ENCODE peak calls at places on chromosomes 6 and 20, in eight cellular contexts. A is astrocyte, R is fibroblast of lung, Y is mammary epithelial cell, B is PC-3, T is HCT116, K is GM23248, J is PC-9. O is an unnamed sample.

GRCh38 chr20:20603339-20603990 is 109.0 kb downstream of the RALGAPA2 start:
- DNase-seq in A (no peak), R (no peak), Y (peak; percentile 97), B (no peak), T (no peak), K (no peak), J (no peak), O (no peak)

GRCh38 chr20:21189761-21190523 is 64.1 kb downstream of the KIZ start:
- DNase-seq in A (no peak), R (no peak), Y (no peak), B (no peak), T (no peak), K (no peak), J (no peak), O (no peak)

GRCh38 chr6:136669299-136669699 is 119.1 kb upstream of the MAP7 start:
- DNase-seq in A (peak; percentile 94), R (peak; percentile 95), Y (peak; percentile 89), B (peak; percentile 85), T (no peak), K (peak; percentile 83), J (no peak), O (peak; percentile 22)

GRCh38 chr6:111730835-111731234 is 125.2 kb upstream of the TRAF3IP2 start:
- DNase-seq in A (no peak), R (peak; percentile 18), Y (no peak), B (no peak), T (no peak), K (no peak), J (no peak), O (no peak)

GRCh38 chr6:53723331-53723730 is 57.8 kb upstream of the KLHL31 start:
- DNase-seq in A (no peak), R (no peak), Y (no peak), B (peak; percentile 52), T (no peak), K (no peak), J (peak; percentile 17), O (no peak)

GRCh38 chr6:710601-711571 is 17.9 kb upstream of the EXOC2 start:
- DNase-seq in A (peak; percentile 57), R (peak; percentile 64), Y (peak; percentile 21), B (peak; percentile 54), T (no peak), K (peak; percentile 82), J (peak; percentile 46), O (no peak)

GRCh38 chr6:50655848-50656453 is 57.4 kb upstream of the TFAP2D start:
- DNase-seq in A (no peak), R (no peak), Y (no peak), B (peak; percentile 39), T (no peak), K (peak; percentile 50), J (no peak), O (peak; percentile 12)

GRCh38 chr6:75368151-75368779 is 83.7 kb upstream of the TMEM30A start:
- DNase-seq in A (no peak), R (peak; percentile 25), Y (peak; percentile 46), B (peak; percentile 77), T (peak; percentile 42), K (no peak), J (peak; percentile 24), O (no peak)

GRCh38 chr20:17609978-17610377 is 40.1 kb downstream of the DSTN start:
- DNase-seq in A (no peak), R (no peak), Y (no peak), B (no peak), T (no peak), K (no peak), J (no peak), O (no peak)

GRCh38 chr20:43190332-43190953 is 737 bp upstream of the PTPRT start:
- DNase-seq in A (no peak), R (no peak), Y (no peak), B (no peak), T (no peak), K (no peak), J (no peak), O (no peak)

GRCh38 chr6:49647470-49647869 is 10.8 kb upstream of the RHAG start:
- DNase-seq in A (no peak), R (no peak), Y (no peak), B (no peak), T (no peak), K (no peak), J (no peak), O (no peak)

GRCh38 chr6:18585032-18585573 is 198.0 kb downstream of the RNF144B start:
- DNase-seq in A (peak; percentile 87), R (peak; percentile 90), Y (peak; percentile 48), B (peak; percentile 80), T (peak; percentile 75), K (peak; percentile 90), J (peak; percentile 19), O (no peak)

GRCh38 chr6:151577257-151577656 is 83.4 kb downstream of the CCDC170 start:
- DNase-seq in A (no peak), R (no peak), Y (no peak), B (no peak), T (no peak), K (no peak), J (no peak), O (no peak)

GRCh38 chr20:34988176-34988540 is 32.5 kb downstream of the MYH7B start:
- DNase-seq in A (peak; percentile 6), R (no peak), Y (no peak), B (no peak), T (no peak), K (no peak), J (no peak), O (no peak)

GRCh38 chr20:63596423-63596822 is 22.4 kb upstream of the HELZ2 start:
- DNase-seq in A (no peak), R (no peak), Y (no peak), B (no peak), T (no peak), K (no peak), J (no peak), O (no peak)

GRCh38 chr6:34272022-34272926 is 23.5 kb upstream of the SMIM29 start:
- DNase-seq in A (no peak), R (no peak), Y (no peak), B (no peak), T (no peak), K (no peak), J (no peak), O (no peak)

GRCh38 chr20:16462711-16463110 is 110.5 kb downstream of the KIF16B start:
- DNase-seq in A (no peak), R (no peak), Y (no peak), B (no peak), T (no peak), K (no peak), J (no peak), O (no peak)

GRCh38 chr6:107308676-107309075 is 150.7 kb downstream of the PDSS2 start:
- DNase-seq in A (no peak), R (no peak), Y (no peak), B (no peak), T (no peak), K (no peak), J (no peak), O (no peak)

GRCh38 chr6:151279891-151280290 is 40.1 kb downstream of the AKAP12 start:
- DNase-seq in A (no peak), R (no peak), Y (no peak), B (no peak), T (no peak), K (no peak), J (no peak), O (no peak)

GRCh38 chr6:52416629-52417151 is 3.5 kb upstream of the EFHC1 start:
- DNase-seq in A (peak; percentile 61), R (peak; percentile 66), Y (peak; percentile 63), B (peak; percentile 90), T (peak; percentile 77), K (peak; percentile 80), J (peak; percentile 52), O (peak; percentile 30)

GRCh38 chr6:121413831-121414368 is 21.5 kb upstream of the GJA1 start:
- DNase-seq in A (peak; percentile 42), R (peak; percentile 57), Y (no peak), B (no peak), T (no peak), K (no peak), J (no peak), O (no peak)

GRCh38 chr6:159691133-159691962 is 1.7 kb downstream of the SOD2 start:
- DNase-seq in A (peak; percentile 68), R (peak; percentile 75), Y (peak; percentile 87), B (peak; percentile 78), T (peak; percentile 55), K (peak; percentile 86), J (no peak), O (peak; percentile 75)

GRCh38 chr20:47263502-47264084 is 92.9 kb downstream of the ZMYND8 start:
- DNase-seq in A (peak; percentile 10), R (peak; percentile 27), Y (no peak), B (no peak), T (no peak), K (peak; percentile 47), J (no peak), O (no peak)

GRCh38 chr6:143501851-143502250 is 9.7 kb downstream of the FUCA2 start:
- DNase-seq in A (no peak), R (no peak), Y (no peak), B (no peak), T (no peak), K (peak; percentile 11), J (no peak), O (no peak)

GRCh38 chr20:36465109-36466080 is 75.9 kb upstream of the MYL9 start:
- DNase-seq in A (peak; percentile 83), R (peak; percentile 89), Y (peak; percentile 82), B (peak; percentile 91), T (peak; percentile 79), K (peak; percentile 97), J (peak; percentile 64), O (peak; percentile 35)

GRCh38 chr20:56630506-56631317 is 1.6 kb downstream of the TFAP2C start:
- DNase-seq in A (peak; percentile 25), R (peak; percentile 48), Y (peak; percentile 71), B (peak; percentile 78), T (no peak), K (peak; percentile 78), J (no peak), O (no peak)
- TF ChIP-seq EZH2 in A (no peak), R (peak; percentile 12), Y (no peak), B (no peak), T (no peak), K (no peak), J (no peak), O (no peak)

DNA sequence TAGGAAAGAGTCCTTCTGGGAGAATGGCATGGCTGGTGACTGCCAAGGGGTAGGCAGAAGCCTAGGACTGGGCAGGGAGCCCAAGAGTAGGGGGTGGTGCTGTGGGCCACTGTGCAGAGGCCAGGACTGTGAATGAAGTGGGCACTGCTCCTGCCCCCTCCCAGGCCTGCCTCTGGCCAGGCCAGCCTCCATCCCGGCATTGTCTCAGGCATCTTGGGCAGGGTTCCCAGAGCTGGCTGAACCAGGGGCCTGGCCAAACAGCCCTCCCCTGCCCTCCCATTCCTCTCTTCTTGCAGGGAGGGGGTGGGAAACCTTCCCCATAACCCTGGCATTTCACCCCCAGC is 81.6 kb downstream of the MRPL14 start:
- DNase-seq in A (no peak), R (no peak), Y (no peak), B (no peak), T (no peak), K (no peak), J (no peak), O (no peak)
- H3K27ac ChIP-seq in A (no peak overlapping the region), R (no peak overlapping the region), Y (no peak overlapping the region), B (no peak overlapping the region), T (no peak overlapping the region), K (no peak overlapping the region), J (no peak overlapping the region), O (no peak overlapping the region)

GRCh38 chr20:51801220-51801991 is 915 bp downstream of the SALL4 start:
- DNase-seq in A (no peak), R (no peak), Y (no peak), B (no peak), T (no peak), K (peak; percentile 38), J (peak; percentile 10), O (no peak)
- TF ChIP-seq EZH2 in A (no peak), R (peak; percentile 59), Y (peak; percentile 1), B (no peak), T (no peak), K (peak; percentile 49), J (no peak), O (no peak)

GRCh38 chr6:35707714-35708407 is 19.1 kb upstream of the FKBP5 start:
- DNase-seq in A (no peak), R (no peak), Y (no peak), B (no peak), T (no peak), K (no peak), J (no peak), O (no peak)
- H3K27ac ChIP-seq in A (no peak overlapping the region), R (no peak overlapping the region), Y (no peak overlapping the region), B (no peak overlapping the region), T (no peak overlapping the region), K (no peak overlapping the region), J (no peak overlapping the region), O (no peak overlapping the region)